ENCODE peak calls at places on chromosomes 12 and 14, in five cellular contexts. I, V, X, Z and J are unnamed samples.

GRCh38 chr12:5043589-5044419 is at the start of gene KCNA5:
- DNase-seq in I (peak; percentile 22), V (peak; percentile 46), X (no peak), Z (no peak), J (peak; percentile 43)

GRCh38 chr14:31336646-31337045 is 83.7 kb downstream of the HEATR5A start:
- DNase-seq in I (no peak), V (no peak), X (peak; percentile 85), Z (no peak), J (no peak)

GRCh38 chr12:89333564-89334252 is 18.6 kb downstream of the DUSP6 start:
- DNase-seq in I (no peak), V (no peak), X (no peak), Z (no peak), J (no peak)

GRCh38 chr12:104049278-104050257 is at the start of gene GLT8D2:
- DNase-seq in I (peak; percentile 64), V (peak; percentile 53), X (peak; percentile 97), Z (no peak), J (peak; percentile 78)

GRCh38 chr12:50641566-50641965 is 122.3 kb upstream of the ATF1 start:
- DNase-seq in I (no peak), V (peak; percentile 82), X (no peak), Z (no peak), J (no peak)

GRCh38 chr12:9113987-9114309 is 1.8 kb downstream of the A2M start:
- DNase-seq in I (no peak), V (no peak), X (no peak), Z (no peak), J (no peak)

GRCh38 chr14:61562321-61563161 is 132.8 kb upstream of the HIF1A start:
- DNase-seq in I (no peak), V (peak; percentile 73), X (peak; percentile 93), Z (no peak), J (peak; percentile 62)

GRCh38 chr14:95207475-95208253 is 50.3 kb upstream of the DICER1 start:
- DNase-seq in I (no peak), V (no peak), X (peak; percentile 9), Z (no peak), J (no peak)

GRCh38 chr12:93126069-93126474 is 197.0 kb upstream of the EEA1 start:
- DNase-seq in I (no peak), V (no peak), X (no peak), Z (no peak), J (no peak)

GRCh38 chr14:78399316-78399889 is 229.2 kb downstream of the NRXN3 start:
- DNase-seq in I (no peak), V (peak; percentile 10), X (peak; percentile 31), Z (no peak), J (no peak)

GRCh38 chr12:15757553-15758255 is 31.5 kb downstream of the EPS8 start:
- DNase-seq in I (no peak), V (no peak), X (peak; percentile 60), Z (no peak), J (peak; percentile 37)

GRCh38 chr12:95178136-95178535 is 39.1 kb downstream of the FGD6 start:
- DNase-seq in I (no peak), V (no peak), X (no peak), Z (no peak), J (no peak)

GRCh38 chr12:108337235-108338223 is 1.6 kb downstream of the CMKLR1 start:
- DNase-seq in I (no peak), V (no peak), X (peak; percentile 72), Z (no peak), J (no peak)

GRCh38 chr12:68780731-68781130 is 27.2 kb upstream of the MDM2 start:
- DNase-seq in I (no peak), V (no peak), X (peak; percentile 27), Z (no peak), J (no peak)

GRCh38 chr14:102239231-102239630 is 65.7 kb downstream of the MOK start:
- DNase-seq in I (no peak), V (no peak), X (no peak), Z (no peak), J (no peak)
- H3K4me1 ChIP-seq in I (peaks cover 7% of the 10 kb centered on the region), V (peaks cover 11% of the 10 kb centered on the region), X (peaks cover 11% of the 10 kb centered on the region), Z (no peaks in the 10 kb centered on the region), J (no peaks in the 10 kb centered on the region)

GRCh38 chr12:12721251-12721689 is 4.1 kb downstream of the CDKN1B start:
- DNase-seq in I (no peak), V (no peak), X (no peak), Z (no peak), J (no peak)

GRCh38 chr12:12723681-12724420 is 6.7 kb downstream of the CDKN1B start:
- DNase-seq in I (peak; percentile 42), V (peak; percentile 59), X (peak; percentile 73), Z (peak; percentile 22), J (no peak)

GRCh38 chr12:12720637-12721250 is 3.6 kb downstream of the CDKN1B start:
- DNase-seq in I (no peak), V (no peak), X (no peak), Z (no peak), J (no peak)

GRCh38 chr12:12723147-12723680 is 6.0 kb downstream of the CDKN1B start:
- DNase-seq in I (no peak), V (no peak), X (no peak), Z (no peak), J (no peak)

GRCh38 chr12:12722351-12723146 is 5.4 kb downstream of the CDKN1B start:
- DNase-seq in I (no peak), V (no peak), X (peak; percentile 49), Z (no peak), J (no peak)
- H3K4me1 ChIP-seq in I (peaks cover 83% of the 10 kb centered on the region), V (peaks cover 46% of the 10 kb centered on the region), X (peaks cover 46% of the 10 kb centered on the region), Z (peaks cover 28% of the 10 kb centered on the region), J (peaks cover 3% of the 10 kb centered on the region)

GRCh38 chr14:99758121-99758871 is 34.9 kb upstream of the EML1 start:
- DNase-seq in I (no peak), V (no peak), X (peak; percentile 89), Z (no peak), J (peak; percentile 65)
- H3K4me1 ChIP-seq in I (peaks cover 76% of the 10 kb centered on the region), V (peaks cover 28% of the 10 kb centered on the region), X (peaks cover 54% of the 10 kb centered on the region), Z (no peaks in the 10 kb centered on the region), J (peaks cover 16% of the 10 kb centered on the region)

DNA sequence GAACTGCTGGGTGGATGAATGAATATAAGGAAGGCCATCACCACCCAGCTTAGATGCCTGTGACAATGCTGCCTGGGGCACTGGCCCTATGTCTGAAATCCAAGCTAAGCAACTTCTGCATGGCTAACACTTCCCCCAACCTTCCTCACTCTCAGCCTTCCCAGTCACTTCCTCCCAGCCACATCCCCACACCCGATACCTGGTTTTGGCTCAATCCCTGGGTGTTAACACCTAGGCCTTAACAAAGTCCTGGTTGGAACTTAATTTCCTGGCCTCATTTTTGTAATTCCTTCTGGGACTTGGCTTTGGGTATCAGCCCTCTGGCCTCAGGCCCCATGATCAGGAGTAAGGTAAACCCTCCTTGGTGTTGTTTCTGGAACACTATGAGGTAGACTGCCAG is 110.0 kb downstream of the EFCAB11 start:
- DNase-seq in I (no peak), V (no peak), X (no peak), Z (no peak), J (no peak)
- H3K4me1 ChIP-seq in I (no peaks in the 10 kb centered on the region), V (no peaks in the 10 kb centered on the region), X (peaks cover 8% of the 10 kb centered on the region), Z (no peaks in the 10 kb centered on the region), J (no peaks in the 10 kb centered on the region)

GRCh38 chr12:57523706-57524614 is 1.3 kb downstream of the MBD6 start:
- DNase-seq in I (no peak), V (no peak), X (no peak), Z (no peak), J (no peak)

GRCh38 chr12:57520008-57520726 is at the start of gene DDIT3:
- DNase-seq in I (peak; percentile 100), V (peak; percentile 100), X (peak; percentile 100), Z (peak; percentile 100), J (peak; percentile 98)

GRCh38 chr12:57521475-57522018 is 1.1 kb upstream of the MBD6 start:
- DNase-seq in I (peak; percentile 38), V (peak; percentile 59), X (no peak), Z (no peak), J (no peak)

GRCh38 chr12:57522887-57523705 is 472 bp downstream of the MBD6 start:
- DNase-seq in I (peak; percentile 67), V (peak; percentile 48), X (peak; percentile 69), Z (peak; percentile 46), J (peak; percentile 82)

GRCh38 chr12:57522019-57522886 is at the start of gene MBD6:
- DNase-seq in I (peak; percentile 94), V (peak; percentile 96), X (peak; percentile 95), Z (peak; percentile 89), J (peak; percentile 63)
- H3K4me1 ChIP-seq in I (peaks cover 70% of the 10 kb centered on the region), V (peaks cover 67% of the 10 kb centered on the region), X (peaks cover 61% of the 10 kb centered on the region), Z (peaks cover 54% of the 10 kb centered on the region), J (peaks cover 52% of the 10 kb centered on the region)

GRCh38 chr14:91380116-91380515 is 37.5 kb downstream of the CCDC88C start:
- DNase-seq in I (no peak), V (no peak), X (no peak), Z (no peak), J (no peak)
- H3K4me1 ChIP-seq in I (peaks cover 40% of the 10 kb centered on the region), V (peaks cover 23% of the 10 kb centered on the region), X (peaks cover 15% of the 10 kb centered on the region), Z (peaks cover 98% of the 10 kb centered on the region), J (no peaks in the 10 kb centered on the region)

DNA sequence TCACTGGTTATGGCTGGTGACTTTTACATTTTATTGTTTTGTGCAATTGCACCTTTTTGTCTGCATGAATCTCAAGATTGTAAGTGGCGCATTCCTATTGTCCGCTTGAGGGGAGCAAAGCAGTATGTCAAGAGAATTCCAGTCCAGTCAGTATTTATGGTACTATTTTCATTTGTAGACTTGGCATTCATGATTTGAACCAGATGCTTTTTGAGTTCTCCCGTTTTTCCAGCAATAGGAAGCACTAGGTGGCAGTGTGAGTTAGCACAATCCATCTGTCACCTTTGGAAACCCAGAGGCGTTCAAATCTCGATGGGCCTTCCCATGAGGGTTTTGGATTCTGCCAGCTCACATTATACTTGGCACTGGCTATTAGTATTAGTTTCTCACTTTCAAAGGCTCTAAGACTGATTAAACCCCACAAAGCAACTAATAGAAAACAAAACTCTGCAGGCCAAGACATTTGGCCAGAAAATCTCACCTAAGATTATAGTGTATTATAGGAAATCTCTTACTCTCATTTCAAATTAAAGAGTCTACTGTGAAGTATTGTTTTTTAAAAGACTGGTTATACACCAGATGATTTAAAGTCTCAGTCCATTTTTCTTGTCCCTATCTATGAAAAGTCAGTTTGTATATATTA is 2.2 kb downstream of the DACT1 start:
- DNase-seq in I (no peak), V (peak; percentile 30), X (peak; percentile 92), Z (no peak), J (peak; percentile 76)
- H3K4me1 ChIP-seq in I (peaks cover 49% of the 10 kb centered on the region), V (peaks cover 29% of the 10 kb centered on the region), X (peaks cover 23% of the 10 kb centered on the region), Z (peaks cover 19% of the 10 kb centered on the region), J (no peaks in the 10 kb centered on the region)

GRCh38 chr12:99916555-99916954 is 68.2 kb downstream of the ANKS1B start:
- DNase-seq in I (no peak), V (no peak), X (peak; percentile 47), Z (no peak), J (no peak)
- H3K4me1 ChIP-seq in I (no peaks in the 10 kb centered on the region), V (no peaks in the 10 kb centered on the region), X (peaks cover 38% of the 10 kb centered on the region), Z (no peaks in the 10 kb centered on the region), J (peaks cover 11% of the 10 kb centered on the region)